ENCODE peak calls at places on chromosome 17, in nine cellular contexts. One of them, this sample, is unnamed.

GRCh38 chr17:70848785-70849184 is 679.5 kb downstream of the KCNJ2 start:
- DNase-seq in stimulated activated CD4-positive, alpha-beta T cell treated with anti-CD3 and anti-CD28 coated beads, Interleukin-1b, Interleukin-23, amount 100 ng/mL, for 1 hour: no peak
- DNase-seq in spleen: no peak
- DNase-seq in posterior cingulate gyrus: no peak
- DNase-seq in H1: no peak
- DNase-seq in progenitor cell of endocrine pancreas: no peak
- DNase-seq in foreskin fibroblast: peak
- DNase-seq in iPS-NIHi11: no peak
- DNase-seq in left ventricle myocardium superior: no peak
- DNase-seq in this sample: no peak

GRCh38 chr17:28524476-28525415 is 18.6 kb downstream of the FOXN1 start:
- DNase-seq in stimulated activated CD4-positive, alpha-beta T cell treated with anti-CD3 and anti-CD28 coated beads, Interleukin-1b, Interleukin-23, amount 100 ng/mL, for 1 hour: no peak
- DNase-seq in spleen: no peak
- DNase-seq in posterior cingulate gyrus: no peak
- DNase-seq in H1: no peak
- DNase-seq in progenitor cell of endocrine pancreas: no peak
- DNase-seq in foreskin fibroblast: peak
- DNase-seq in iPS-NIHi11: no peak
- DNase-seq in left ventricle myocardium superior: no peak
- DNase-seq in this sample: no peak

GRCh38 chr17:40932608-40933007 is 4.8 kb downstream of the KRT23 start:
- DNase-seq in stimulated activated CD4-positive, alpha-beta T cell treated with anti-CD3 and anti-CD28 coated beads, Interleukin-1b, Interleukin-23, amount 100 ng/mL, for 1 hour: no peak
- DNase-seq in spleen: no peak
- DNase-seq in posterior cingulate gyrus: no peak
- DNase-seq in H1: no peak
- DNase-seq in progenitor cell of endocrine pancreas: no peak
- DNase-seq in foreskin fibroblast: no peak
- DNase-seq in iPS-NIHi11: peak
- DNase-seq in left ventricle myocardium superior: no peak
- DNase-seq in this sample: no peak

GRCh38 chr17:77471984-77472836 is 331.4 kb downstream of the SEC14L1 start:
- DNase-seq in stimulated activated CD4-positive, alpha-beta T cell treated with anti-CD3 and anti-CD28 coated beads, Interleukin-1b, Interleukin-23, amount 100 ng/mL, for 1 hour: no peak
- DNase-seq in spleen: no peak
- DNase-seq in posterior cingulate gyrus: no peak
- DNase-seq in H1: no peak
- DNase-seq in progenitor cell of endocrine pancreas: no peak
- DNase-seq in foreskin fibroblast: peak
- DNase-seq in iPS-NIHi11: peak
- DNase-seq in left ventricle myocardium superior: peak
- DNase-seq in this sample: no peak

GRCh38 chr17:65446838-65447526 is 114.5 kb downstream of the AXIN2 start:
- DNase-seq in stimulated activated CD4-positive, alpha-beta T cell treated with anti-CD3 and anti-CD28 coated beads, Interleukin-1b, Interleukin-23, amount 100 ng/mL, for 1 hour: no peak
- DNase-seq in spleen: no peak
- DNase-seq in posterior cingulate gyrus: no peak
- DNase-seq in H1: no peak
- DNase-seq in progenitor cell of endocrine pancreas: no peak
- DNase-seq in foreskin fibroblast: no peak
- DNase-seq in iPS-NIHi11: no peak
- DNase-seq in left ventricle myocardium superior: peak
- DNase-seq in this sample: no peak

GRCh38 chr17:17812211-17813054 is 24.4 kb downstream of the SREBF1 start:
- DNase-seq in stimulated activated CD4-positive, alpha-beta T cell treated with anti-CD3 and anti-CD28 coated beads, Interleukin-1b, Interleukin-23, amount 100 ng/mL, for 1 hour: peak
- DNase-seq in spleen: peak
- DNase-seq in posterior cingulate gyrus: peak
- DNase-seq in H1: no peak
- DNase-seq in progenitor cell of endocrine pancreas: peak
- DNase-seq in foreskin fibroblast: peak
- DNase-seq in iPS-NIHi11: peak
- DNase-seq in left ventricle myocardium superior: peak
- DNase-seq in this sample: peak

GRCh38 chr17:78588258-78589030 is 11.2 kb upstream of the DNAH17 start:
- DNase-seq in stimulated activated CD4-positive, alpha-beta T cell treated with anti-CD3 and anti-CD28 coated beads, Interleukin-1b, Interleukin-23, amount 100 ng/mL, for 1 hour: no peak
- DNase-seq in spleen: peak
- DNase-seq in posterior cingulate gyrus: no peak
- DNase-seq in H1: no peak
- DNase-seq in progenitor cell of endocrine pancreas: no peak
- DNase-seq in foreskin fibroblast: no peak
- DNase-seq in iPS-NIHi11: no peak
- DNase-seq in left ventricle myocardium superior: no peak
- DNase-seq in this sample: no peak

GRCh38 chr17:75059369-75060345 is 12.6 kb downstream of the KCTD2 start:
- DNase-seq in stimulated activated CD4-positive, alpha-beta T cell treated with anti-CD3 and anti-CD28 coated beads, Interleukin-1b, Interleukin-23, amount 100 ng/mL, for 1 hour: no peak
- DNase-seq in spleen: no peak
- DNase-seq in posterior cingulate gyrus: peak
- DNase-seq in H1: no peak
- DNase-seq in progenitor cell of endocrine pancreas: no peak
- DNase-seq in foreskin fibroblast: peak
- DNase-seq in iPS-NIHi11: no peak
- DNase-seq in left ventricle myocardium superior: no peak
- DNase-seq in this sample: no peak

GRCh38 chr17:34131386-34131785 is 123.7 kb upstream of the CCL2 start:
- DNase-seq in stimulated activated CD4-positive, alpha-beta T cell treated with anti-CD3 and anti-CD28 coated beads, Interleukin-1b, Interleukin-23, amount 100 ng/mL, for 1 hour: no peak
- DNase-seq in spleen: no peak
- DNase-seq in posterior cingulate gyrus: no peak
- DNase-seq in H1: no peak
- DNase-seq in progenitor cell of endocrine pancreas: no peak
- DNase-seq in foreskin fibroblast: no peak
- DNase-seq in iPS-NIHi11: no peak
- DNase-seq in left ventricle myocardium superior: peak
- DNase-seq in this sample: no peak

GRCh38 chr17:52673791-52674190 is 515.3 kb upstream of the CA10 start:
- DNase-seq in stimulated activated CD4-positive, alpha-beta T cell treated with anti-CD3 and anti-CD28 coated beads, Interleukin-1b, Interleukin-23, amount 100 ng/mL, for 1 hour: no peak
- DNase-seq in spleen: no peak
- DNase-seq in posterior cingulate gyrus: no peak
- DNase-seq in H1: no peak
- DNase-seq in progenitor cell of endocrine pancreas: no peak
- DNase-seq in foreskin fibroblast: no peak
- DNase-seq in iPS-NIHi11: no peak
- DNase-seq in left ventricle myocardium superior: no peak
- DNase-seq in this sample: no peak

GRCh38 chr17:181213-182163 is at the start of gene DOC2B:
- DNase-seq in stimulated activated CD4-positive, alpha-beta T cell treated with anti-CD3 and anti-CD28 coated beads, Interleukin-1b, Interleukin-23, amount 100 ng/mL, for 1 hour: no peak
- DNase-seq in spleen: peak
- DNase-seq in posterior cingulate gyrus: peak
- DNase-seq in H1: no peak
- DNase-seq in progenitor cell of endocrine pancreas: peak
- DNase-seq in foreskin fibroblast: peak
- DNase-seq in iPS-NIHi11: peak
- DNase-seq in left ventricle myocardium superior: peak
- DNase-seq in this sample: no peak

GRCh38 chr17:68100000-68100641 is 64.6 kb downstream of the KPNA2 start:
- DNase-seq in stimulated activated CD4-positive, alpha-beta T cell treated with anti-CD3 and anti-CD28 coated beads, Interleukin-1b, Interleukin-23, amount 100 ng/mL, for 1 hour: no peak
- DNase-seq in spleen: no peak
- DNase-seq in posterior cingulate gyrus: no peak
- DNase-seq in H1: no peak
- DNase-seq in progenitor cell of endocrine pancreas: no peak
- DNase-seq in foreskin fibroblast: no peak
- DNase-seq in iPS-NIHi11: no peak
- DNase-seq in left ventricle myocardium superior: no peak
- DNase-seq in this sample: no peak

GRCh38 chr17:69581061-69581955 is 166.8 kb downstream of the MAP2K6 start:
- DNase-seq in stimulated activated CD4-positive, alpha-beta T cell treated with anti-CD3 and anti-CD28 coated beads, Interleukin-1b, Interleukin-23, amount 100 ng/mL, for 1 hour: no peak
- DNase-seq in spleen: no peak
- DNase-seq in posterior cingulate gyrus: no peak
- DNase-seq in H1: no peak
- DNase-seq in progenitor cell of endocrine pancreas: no peak
- DNase-seq in foreskin fibroblast: no peak
- DNase-seq in iPS-NIHi11: no peak
- DNase-seq in left ventricle myocardium superior: no peak
- DNase-seq in this sample: peak

This sample was measured in B cell.